ENCODE peak calls at places on chromosomes 7 and 10, in eight cellular contexts. Z is left colon; Y is AML-193; B is AG20443; H is stimulated activated CD4-positive, alpha-beta T cell treated with anti-CD3 and anti-CD28 coated beads, Interleukin-12 subunit alpha, Interleukin-12 subunit beta, amount 100 ng/mL, for 4 hours; R is effector CD4-positive, alpha-beta T cell; L is activated CD4-positive, alpha-beta T cell treated with anti-CD3 and anti-CD28 coated beads, Interleukin-2, amount 50 U/mL, for 1 hour; T is left ventricle myocardium inferior. E is an unnamed sample.
A peak's percentile ranks its signal among the peaks of the same experiment; 100 is the strongest.

GRCh38 chr10:111990734-111991133 is 192.8 kb downstream of the GPAM start:
- DNase-seq in H (no peak), B (peak; percentile 25), R (no peak), L (no peak), T (no peak), Y (no peak), Z (no peak), E (no peak)

GRCh38 chr7:154566877-154567276 is 436.0 kb downstream of the PAXIP1 start:
- DNase-seq in R (no peak), Z (no peak), L (no peak), H (no peak), Y (no peak), T (no peak), B (no peak), E (no peak)

GRCh38 chr7:158413962-158414961 is 173.4 kb downstream of the PTPRN2 start:
- DNase-seq in Y (no peak), T (no peak), L (no peak), Z (no peak), R (no peak), H (no peak), B (no peak), E (no peak)

GRCh38 chr7:79157281-79157680 is 296.2 kb downstream of the MAGI2 start:
- DNase-seq in Y (no peak), Z (no peak), R (no peak), L (no peak), T (no peak), B (no peak), H (no peak), E (no peak)

GRCh38 chr7:80136276-80137045 is 1.8 kb downstream of the GNAI1 start:
- DNase-seq in T (no peak), B (peak; percentile 20), Y (no peak), Z (no peak), R (no peak), L (no peak), H (no peak), E (no peak)

GRCh38 chr7:6718124-6718523 is 11.4 kb upstream of the ZNF12 start:
- DNase-seq in L (no peak), R (no peak), B (no peak), T (no peak), Z (no peak), H (no peak), Y (no peak), E (no peak)

GRCh38 chr7:70776627-70777101 is 355.3 kb upstream of the GALNT17 start:
- DNase-seq in B (peak; percentile 56), Y (no peak), H (no peak), L (no peak), Z (no peak), R (no peak), T (no peak), E (no peak)

GRCh38 chr7:111741811-111742240 is 179.5 kb upstream of the IMMP2L start:
- DNase-seq in R (peak; percentile 5), B (peak; percentile 79), Z (peak; percentile 41), H (peak; percentile 19), L (peak; percentile 27), Y (peak; percentile 43), T (no peak), E (peak; percentile 72)

GRCh38 chr7:23967949-23968599 is 258.1 kb downstream of the STK31 start:
- DNase-seq in B (no peak), Z (no peak), Y (no peak), R (no peak), L (no peak), H (no peak), T (no peak), E (no peak)

GRCh38 chr10:124648738-124649137 is 95.4 kb downstream of the FAM53B start:
- DNase-seq in R (peak; percentile 51), T (peak; percentile 74), L (peak; percentile 55), B (peak; percentile 58), H (peak; percentile 35), Z (peak; percentile 76), Y (peak; percentile 87), E (peak; percentile 91)

GRCh38 chr7:155169081-155169480 is 99.0 kb downstream of the HTR5A start:
- DNase-seq in L (no peak), H (no peak), R (no peak), Y (no peak), T (no peak), Z (no peak), B (no peak), E (no peak)

GRCh38 chr10:44352316-44353127 is 32.4 kb downstream of the CXCL12 start:
- DNase-seq in Z (no peak), L (no peak), B (peak; percentile 72), H (no peak), T (peak; percentile 76), R (no peak), Y (no peak), E (peak; percentile 89)

GRCh38 chr7:28953628-28954027 is 4.5 kb downstream of the TRIL start:
- DNase-seq in H (no peak), L (no peak), T (no peak), Y (no peak), R (no peak), Z (no peak), B (no peak), E (no peak)

GRCh38 chr10:14751576-14752330 is 22.9 kb downstream of the FAM107B start:
- DNase-seq in T (peak; percentile 64), Y (no peak), Z (peak; percentile 54), L (no peak), R (no peak), H (no peak), B (peak; percentile 80), E (peak; percentile 89)

GRCh38 chr7:156184164-156184563 is 371.9 kb upstream of the SHH start:
- DNase-seq in B (no peak), H (no peak), R (no peak), Y (no peak), T (no peak), L (no peak), Z (no peak), E (no peak)

GRCh38 chr10:29529146-29529545 is 105.6 kb downstream of the SVIL start:
- DNase-seq in B (no peak), Z (no peak), Y (no peak), R (no peak), T (no peak), H (no peak), L (no peak), E (no peak)

GRCh38 chr10:76055963-76056362 is 624.5 kb downstream of the LRMDA start:
- DNase-seq in T (no peak), L (no peak), Y (no peak), Z (no peak), R (no peak), H (no peak), B (no peak), E (no peak)

GRCh38 chr7:100602889-100603696 is 930 bp downstream of the PCOLCE start:
- DNase-seq in H (no peak), Y (no peak), R (no peak), Z (peak; percentile 67), B (peak; percentile 91), L (no peak), T (peak; percentile 84), E (peak; percentile 95)

GRCh38 chr10:121637437-121637836 is 39.2 kb upstream of the FGFR2 start:
- DNase-seq in R (no peak), Y (no peak), Z (no peak), B (no peak), H (no peak), L (no peak), T (no peak), E (no peak)

GRCh38 chr7:154791611-154792010 is 211.3 kb downstream of the PAXIP1 start:
- DNase-seq in H (no peak), Y (no peak), Z (no peak), T (no peak), R (no peak), B (no peak), L (no peak), E (no peak)

GRCh38 chr10:75951627-75952026 is 520.2 kb downstream of the LRMDA start:
- DNase-seq in R (no peak), H (no peak), L (no peak), Z (no peak), T (no peak), B (no peak), Y (no peak), E (no peak)

GRCh38 chr10:36608866-36609265 is 516.5 kb upstream of the ANKRD30A start:
- DNase-seq in T (no peak), Z (no peak), H (no peak), R (no peak), L (no peak), B (no peak), Y (no peak), E (no peak)

GRCh38 chr7:95725170-95725569 is 47.2 kb upstream of the DYNC1I1 start:
- DNase-seq in T (no peak), R (no peak), Z (no peak), B (no peak), H (no peak), Y (no peak), L (no peak), E (no peak)

GRCh38 chr7:41733063-41733398 is 30.1 kb upstream of the INHBA start:
- DNase-seq in Z (no peak), Y (no peak), R (no peak), H (no peak), T (no peak), B (no peak), L (no peak), E (no peak)

GRCh38 chr7:135260930-135261721 is 27.5 kb downstream of the STRA8 start:
- DNase-seq in T (no peak), Y (no peak), R (no peak), Z (no peak), B (no peak), H (no peak), L (no peak), E (peak; percentile 74)

GRCh38 chr7:79287976-79288375 is 165.5 kb downstream of the MAGI2 start:
- DNase-seq in Y (no peak), L (no peak), H (no peak), B (peak; percentile 19), R (no peak), Z (no peak), T (no peak), E (no peak)

GRCh38 chr10:43824934-43825333 is 176.3 kb upstream of the ZNF32 start:
- DNase-seq in T (peak; percentile 77), H (no peak), L (no peak), Y (no peak), B (peak; percentile 75), Z (no peak), R (no peak), E (peak; percentile 82)

GRCh38 chr10:27792191-27792590 is 46.6 kb upstream of the MKX start:
- DNase-seq in R (no peak), T (no peak), L (no peak), H (no peak), Y (no peak), Z (no peak), B (no peak), E (no peak)

GRCh38 chr7:22574756-22575517 is 74.9 kb upstream of the STEAP1B start:
- DNase-seq in Z (no peak), L (no peak), R (no peak), T (no peak), B (no peak), Y (peak; percentile 26), H (no peak), E (no peak)

GRCh38 chr7:143322646-143323343 is 6.9 kb downstream of the CLCN1 start:
- DNase-seq in H (no peak), Z (no peak), L (no peak), Y (no peak), R (no peak), T (peak; percentile 52), B (no peak), E (no peak)

GRCh38 chr10:28202941-28203352 is 99.9 kb downstream of the MPP7 start:
- DNase-seq in R (no peak), T (peak; percentile 40), L (no peak), Y (no peak), Z (no peak), B (peak; percentile 29), H (no peak), E (peak; percentile 77)